ENCODE peak calls at places on chromosomes 4 and X, in six cellular contexts. O, U, R, A, V and T are unnamed samples.

GRCh38 chr4:37822220-37822619 is 4.3 kb upstream of the PGM2 start:
- DNase-seq in V (no peak), O (no peak), R (peak), U (no peak), A (peak), T (no peak)

GRCh38 chr4:100299019-100299418 is 108.8 kb upstream of the DDIT4L start:
- DNase-seq in A (peak), O (no peak), V (no peak), R (peak), U (no peak), T (peak)

GRCh38 chr4:33482773-33483172 is 2761.5 kb downstream of the ARAP2 start:
- DNase-seq in O (no peak), U (no peak), R (no peak), V (no peak), A (no peak), T (no peak)

GRCh38 chrX:1355131-1355799 is 18.7 kb downstream of the IL3RA start:
- DNase-seq in U (peak), V (no peak), R (no peak), A (no peak), O (no peak), T (no peak)

GRCh38 chr4:156901871-156902270 is 69.7 kb downstream of the PDGFC start:
- DNase-seq in O (no peak), U (no peak), R (peak), V (no peak), A (peak), T (no peak)

GRCh38 chr4:89100853-89101252 is 10.5 kb upstream of the TIGD2 start:
- DNase-seq in A (no peak), U (no peak), R (no peak), V (no peak), O (no peak), T (no peak)

GRCh38 chr4:41142356-41142755 is 72.0 kb downstream of the APBB2 start:
- DNase-seq in U (no peak), O (no peak), R (no peak), A (no peak), V (no peak), T (no peak)

GRCh38 chrX:150326843-150327242 is 36.3 kb upstream of the MAMLD1 start:
- DNase-seq in U (no peak), V (no peak), R (no peak), O (no peak), A (no peak), T (no peak)

GRCh38 chr4:114563536-114564315 is 34.9 kb upstream of the UGT8 start:
- DNase-seq in O (peak), V (no peak), U (no peak), R (peak), A (no peak), T (no peak)

GRCh38 chr4:103372002-103372558 is 173.9 kb upstream of the CENPE start:
- DNase-seq in O (no peak), R (no peak), U (no peak), V (no peak), A (no peak), T (no peak)

GRCh38 chrX:118679290-118679689 is 48.1 kb upstream of the IL13RA1 start:
- DNase-seq in A (no peak), V (no peak), U (no peak), R (no peak), O (no peak), T (no peak)
- TF ChIP-seq CTCF in A (no peak), V (no peak), U (no peak), R (peak), O (no peak), T (no peak)

DNA sequence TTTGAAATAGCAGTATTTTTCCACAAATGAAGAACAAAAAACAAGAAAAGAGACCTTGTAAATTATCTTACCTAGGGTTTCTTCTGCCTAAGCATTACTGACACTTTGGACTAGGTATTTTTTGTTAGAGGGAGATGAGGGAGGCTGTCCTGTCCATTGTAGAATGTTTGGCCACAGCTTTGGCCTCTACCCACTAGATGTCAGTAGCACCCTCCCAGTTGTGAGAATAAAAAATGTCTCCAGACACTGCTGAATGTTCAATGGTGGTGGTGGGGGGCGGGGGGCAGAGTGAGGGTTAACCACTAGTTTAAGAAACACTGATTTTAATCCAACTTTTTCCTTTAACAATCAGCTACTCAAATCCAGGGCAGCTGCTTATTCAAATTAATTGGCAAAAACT is 25.8 kb downstream of the OTUD4 start:
- DNase-seq in A (peak), R (peak), O (no peak), U (peak), V (no peak), T (no peak)
- TF ChIP-seq CTCF in A (peak), R (peak), O (peak), U (peak), V (no peak), T (peak)

DNA sequence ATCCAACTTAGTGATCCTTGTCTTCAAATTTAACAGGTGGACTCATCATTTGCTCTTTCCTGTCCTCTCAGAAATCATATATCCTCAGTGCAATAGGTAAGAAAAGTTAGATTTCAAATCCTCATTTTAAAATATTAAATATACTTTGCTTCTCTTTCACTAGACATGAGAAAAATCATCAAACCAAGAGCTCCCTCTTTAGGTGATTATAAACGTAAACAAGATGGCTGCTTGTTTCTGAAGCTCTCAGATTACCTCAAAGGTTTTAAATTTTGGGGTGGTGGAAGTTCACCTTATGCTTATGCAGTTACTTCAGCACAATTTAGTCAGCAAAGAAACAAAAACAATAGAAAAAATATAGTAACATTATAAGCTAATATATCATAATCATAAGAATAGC is 27.3 kb downstream of the CSN3 start:
- DNase-seq in O (peak), U (no peak), V (no peak), R (peak), A (peak), T (no peak)
- TF ChIP-seq CTCF in O (peak), U (peak), V (no peak), R (peak), A (peak), T (no peak)

GRCh38 chr4:182192511-182193181 is 50.6 kb upstream of the TENM3 start:
- DNase-seq in A (peak), R (peak), O (no peak), V (no peak), U (no peak), T (no peak)
- TF ChIP-seq CTCF in A (no peak), R (no peak), O (no peak), V (no peak), U (no peak), T (no peak)

GRCh38 chr4:177051473-177052060 is 258.1 kb upstream of the NEIL3 start:
- DNase-seq in V (no peak), U (peak), R (peak), O (peak), A (peak), T (no peak)
- TF ChIP-seq CTCF in V (no peak), U (peak), R (peak), O (peak), A (peak), T (peak)